ENCODE peak calls at places on chromosomes 1 and 21, in seven cellular contexts. One of them, this sample, is unnamed.

GRCh38 chr1:234206651-234207284 is 166.5 kb upstream of the COA6 start:
- DNase-seq in cardiac muscle cell: no peak
- DNase-seq in transverse colon: no peak
- DNase-seq in ascending aorta: no peak
- DNase-seq in CD8-positive, alpha-beta memory T cell: no peak
- DNase-seq in mesenchymal stem cell: peak; percentile 71
- DNase-seq in right cardiac atrium: peak; percentile 32
- DNase-seq in this sample: no peak

GRCh38 chr21:26964379-26964778 is 2.5 kb downstream of the ADAMTS5 start:
- DNase-seq in cardiac muscle cell: no peak
- DNase-seq in transverse colon: peak; percentile 35
- DNase-seq in ascending aorta: no peak
- DNase-seq in CD8-positive, alpha-beta memory T cell: no peak
- DNase-seq in mesenchymal stem cell: peak; percentile 39
- DNase-seq in right cardiac atrium: peak; percentile 73
- DNase-seq in this sample: peak; percentile 13

GRCh38 chr1:35557611-35558373 is at the start of gene NCDN:
- DNase-seq in cardiac muscle cell: peak; percentile 98
- DNase-seq in transverse colon: peak; percentile 97
- DNase-seq in ascending aorta: peak; percentile 91
- DNase-seq in CD8-positive, alpha-beta memory T cell: peak; percentile 95
- DNase-seq in mesenchymal stem cell: peak; percentile 98
- DNase-seq in right cardiac atrium: peak; percentile 97
- DNase-seq in this sample: peak; percentile 97

GRCh38 chr1:36176151-36176949 is 20.4 kb downstream of the MAP7D1 start:
- DNase-seq in cardiac muscle cell: no peak
- DNase-seq in transverse colon: no peak
- DNase-seq in ascending aorta: no peak
- DNase-seq in CD8-positive, alpha-beta memory T cell: no peak
- DNase-seq in mesenchymal stem cell: no peak
- DNase-seq in right cardiac atrium: no peak
- DNase-seq in this sample: no peak

GRCh38 chr1:186535388-186536133 is 74.6 kb upstream of the PDC start:
- DNase-seq in cardiac muscle cell: no peak
- DNase-seq in transverse colon: no peak
- DNase-seq in ascending aorta: no peak
- DNase-seq in CD8-positive, alpha-beta memory T cell: no peak
- DNase-seq in mesenchymal stem cell: peak; percentile 66
- DNase-seq in right cardiac atrium: no peak
- DNase-seq in this sample: no peak

GRCh38 chr1:187051618-187052232 is 223.0 kb downstream of the PLA2G4A start:
- DNase-seq in cardiac muscle cell: peak; percentile 56
- DNase-seq in transverse colon: no peak
- DNase-seq in ascending aorta: no peak
- DNase-seq in CD8-positive, alpha-beta memory T cell: peak; percentile 13
- DNase-seq in mesenchymal stem cell: peak; percentile 40
- DNase-seq in right cardiac atrium: no peak
- DNase-seq in this sample: peak; percentile 6

GRCh38 chr1:34923490-34923889 is 6.0 kb downstream of the DLGAP3 start:
- DNase-seq in cardiac muscle cell: no peak
- DNase-seq in transverse colon: no peak
- DNase-seq in ascending aorta: no peak
- DNase-seq in CD8-positive, alpha-beta memory T cell: no peak
- DNase-seq in mesenchymal stem cell: no peak
- DNase-seq in right cardiac atrium: no peak
- DNase-seq in this sample: no peak

GRCh38 chr1:185267701-185268100 is 49.3 kb downstream of the IVNS1ABP start:
- DNase-seq in cardiac muscle cell: no peak
- DNase-seq in transverse colon: no peak
- DNase-seq in ascending aorta: no peak
- DNase-seq in CD8-positive, alpha-beta memory T cell: no peak
- DNase-seq in mesenchymal stem cell: no peak
- DNase-seq in right cardiac atrium: no peak
- DNase-seq in this sample: no peak

GRCh38 chr1:62439652-62440371 is 3.0 kb downstream of the USP1 start:
- DNase-seq in cardiac muscle cell: no peak
- DNase-seq in transverse colon: no peak
- DNase-seq in ascending aorta: no peak
- DNase-seq in CD8-positive, alpha-beta memory T cell: no peak
- DNase-seq in mesenchymal stem cell: peak; percentile 6
- DNase-seq in right cardiac atrium: no peak
- DNase-seq in this sample: no peak

GRCh38 chr1:202852163-202852904 is 36.6 kb downstream of the RABIF start:
- DNase-seq in cardiac muscle cell: peak; percentile 68
- DNase-seq in transverse colon: peak; percentile 35
- DNase-seq in ascending aorta: no peak
- DNase-seq in CD8-positive, alpha-beta memory T cell: peak; percentile 11
- DNase-seq in mesenchymal stem cell: peak; percentile 62
- DNase-seq in right cardiac atrium: peak; percentile 24
- DNase-seq in this sample: peak; percentile 51

GRCh38 chr1:36067871-36068270 is 16.0 kb upstream of the TEKT2 start:
- DNase-seq in cardiac muscle cell: no peak
- DNase-seq in transverse colon: no peak
- DNase-seq in ascending aorta: no peak
- DNase-seq in CD8-positive, alpha-beta memory T cell: no peak
- DNase-seq in mesenchymal stem cell: no peak
- DNase-seq in right cardiac atrium: no peak
- DNase-seq in this sample: no peak

GRCh38 chr1:202966006-202966904 is 802 bp downstream of the CYB5R1 start:
- DNase-seq in cardiac muscle cell: no peak
- DNase-seq in transverse colon: no peak
- DNase-seq in ascending aorta: no peak
- DNase-seq in CD8-positive, alpha-beta memory T cell: no peak
- DNase-seq in mesenchymal stem cell: no peak
- DNase-seq in right cardiac atrium: no peak
- DNase-seq in this sample: no peak

GRCh38 chr1:183739082-183739481 is 65.8 kb upstream of the RGL1 start:
- DNase-seq in cardiac muscle cell: no peak
- DNase-seq in transverse colon: no peak
- DNase-seq in ascending aorta: no peak
- DNase-seq in CD8-positive, alpha-beta memory T cell: no peak
- DNase-seq in mesenchymal stem cell: peak; percentile 9
- DNase-seq in right cardiac atrium: no peak
- DNase-seq in this sample: no peak

GRCh38 chr1:101203812-101204540 is 32.8 kb upstream of the S1PR1 start:
- DNase-seq in cardiac muscle cell: peak; percentile 92
- DNase-seq in transverse colon: no peak
- DNase-seq in ascending aorta: no peak
- DNase-seq in CD8-positive, alpha-beta memory T cell: no peak
- DNase-seq in mesenchymal stem cell: peak; percentile 32
- DNase-seq in right cardiac atrium: peak; percentile 9
- DNase-seq in this sample: no peak

GRCh38 chr1:209368864-209369598 is 214.5 kb upstream of the CAMK1G start:
- DNase-seq in cardiac muscle cell: no peak
- DNase-seq in transverse colon: no peak
- DNase-seq in ascending aorta: no peak
- DNase-seq in CD8-positive, alpha-beta memory T cell: no peak
- DNase-seq in mesenchymal stem cell: no peak
- DNase-seq in right cardiac atrium: peak; percentile 31
- DNase-seq in this sample: no peak

GRCh38 chr1:208652300-208653160 is 408.3 kb upstream of the PLXNA2 start:
- DNase-seq in cardiac muscle cell: peak; percentile 69
- DNase-seq in transverse colon: peak; percentile 53
- DNase-seq in ascending aorta: no peak
- DNase-seq in CD8-positive, alpha-beta memory T cell: no peak
- DNase-seq in mesenchymal stem cell: peak; percentile 87
- DNase-seq in right cardiac atrium: peak; percentile 20
- DNase-seq in this sample: peak; percentile 62

GRCh38 chr1:52907812-52908153 is 13.8 kb downstream of the ECHDC2 start:
- DNase-seq in cardiac muscle cell: no peak
- DNase-seq in transverse colon: no peak
- DNase-seq in ascending aorta: no peak
- DNase-seq in CD8-positive, alpha-beta memory T cell: no peak
- DNase-seq in mesenchymal stem cell: no peak
- DNase-seq in right cardiac atrium: no peak
- DNase-seq in this sample: no peak

GRCh38 chr1:119702384-119702783 is 9.3 kb upstream of the PHGDH start:
- DNase-seq in cardiac muscle cell: no peak
- DNase-seq in transverse colon: no peak
- DNase-seq in ascending aorta: no peak
- DNase-seq in CD8-positive, alpha-beta memory T cell: no peak
- DNase-seq in mesenchymal stem cell: no peak
- DNase-seq in right cardiac atrium: no peak
- DNase-seq in this sample: no peak

GRCh38 chr1:85502625-85503083 is 37.7 kb upstream of the DDAH1 start:
- DNase-seq in cardiac muscle cell: peak; percentile 51
- DNase-seq in transverse colon: peak; percentile 53
- DNase-seq in ascending aorta: no peak
- DNase-seq in CD8-positive, alpha-beta memory T cell: no peak
- DNase-seq in mesenchymal stem cell: peak; percentile 87
- DNase-seq in right cardiac atrium: peak; percentile 25
- DNase-seq in this sample: peak; percentile 81

GRCh38 chr1:154342836-154343472 is 17.6 kb downstream of the ATP8B2 start:
- DNase-seq in cardiac muscle cell: no peak
- DNase-seq in transverse colon: peak; percentile 61
- DNase-seq in ascending aorta: no peak
- DNase-seq in CD8-positive, alpha-beta memory T cell: peak; percentile 79
- DNase-seq in mesenchymal stem cell: no peak
- DNase-seq in right cardiac atrium: peak; percentile 52
- DNase-seq in this sample: no peak

GRCh38 chr21:25942145-25942544 is 207.4 kb downstream of the GABPA start:
- DNase-seq in cardiac muscle cell: no peak
- DNase-seq in transverse colon: no peak
- DNase-seq in ascending aorta: no peak
- DNase-seq in CD8-positive, alpha-beta memory T cell: no peak
- DNase-seq in mesenchymal stem cell: no peak
- DNase-seq in right cardiac atrium: no peak
- DNase-seq in this sample: no peak

GRCh38 chr1:18480315-18481189 is at the start of gene KLHDC7A:
- DNase-seq in cardiac muscle cell: peak; percentile 44
- DNase-seq in transverse colon: peak; percentile 33
- DNase-seq in ascending aorta: no peak
- DNase-seq in CD8-positive, alpha-beta memory T cell: no peak
- DNase-seq in mesenchymal stem cell: no peak
- DNase-seq in right cardiac atrium: no peak
- DNase-seq in this sample: peak; percentile 86

GRCh38 chr1:23904748-23905357 is 8.3 kb downstream of the CNR2 start:
- DNase-seq in cardiac muscle cell: no peak
- DNase-seq in transverse colon: no peak
- DNase-seq in ascending aorta: no peak
- DNase-seq in CD8-positive, alpha-beta memory T cell: no peak
- DNase-seq in mesenchymal stem cell: no peak
- DNase-seq in right cardiac atrium: no peak
- DNase-seq in this sample: no peak
- H3K27me3 ChIP-seq in cardiac muscle cell: peaks cover 61% of the 10 kb centered on the region
- H3K27me3 ChIP-seq in transverse colon: peaks cover 35% of the 10 kb centered on the region
- H3K27me3 ChIP-seq in ascending aorta: no peaks in the 10 kb centered on the region
- H3K27me3 ChIP-seq in CD8-positive, alpha-beta memory T cell: no peaks in the 10 kb centered on the region
- H3K27me3 ChIP-seq in mesenchymal stem cell: peaks cover 72% of the 10 kb centered on the region
- H3K27me3 ChIP-seq in right cardiac atrium: no peaks in the 10 kb centered on the region
- H3K27me3 ChIP-seq in this sample: peaks cover 8% of the 10 kb centered on the region

DNA sequence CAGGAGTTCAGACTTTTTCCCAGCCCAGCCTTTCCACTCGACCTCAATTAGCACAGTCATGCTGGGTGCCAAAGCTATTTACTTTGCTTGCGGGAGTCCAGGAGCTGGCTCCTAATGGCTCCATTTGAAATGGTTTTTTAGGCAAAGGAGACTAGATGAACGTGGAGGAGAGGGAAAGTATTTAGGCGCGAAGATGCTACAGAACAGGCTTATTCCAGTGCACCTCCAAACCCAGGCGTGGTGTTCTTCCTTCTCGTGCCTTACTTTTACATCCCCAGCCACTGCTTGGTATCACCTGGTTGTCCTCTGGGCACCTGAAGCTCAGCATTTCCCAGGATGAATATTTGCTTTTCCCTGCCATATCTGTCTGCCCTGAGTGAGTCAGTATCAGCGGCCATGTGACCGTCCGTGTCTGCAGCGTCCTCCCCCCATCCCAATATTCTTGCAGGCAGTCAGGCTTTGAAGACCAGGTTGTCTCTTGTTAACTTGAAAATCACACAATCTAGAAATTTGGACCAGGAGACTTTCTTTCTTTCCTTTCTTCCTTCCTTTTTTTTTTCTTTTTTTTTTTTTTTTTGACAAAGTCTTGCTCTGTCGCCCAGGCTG is 198.5 kb downstream of the DYRK1A start:
- DNase-seq in cardiac muscle cell: no peak
- DNase-seq in transverse colon: no peak
- DNase-seq in ascending aorta: no peak
- DNase-seq in CD8-positive, alpha-beta memory T cell: no peak
- DNase-seq in mesenchymal stem cell: peak; percentile 41
- DNase-seq in right cardiac atrium: no peak
- DNase-seq in this sample: peak; percentile 28
- H3K4me3 ChIP-seq in cardiac muscle cell: no peak overlapping the region
- H3K4me3 ChIP-seq in transverse colon: no peak overlapping the region
- H3K4me3 ChIP-seq in ascending aorta: peak overlapping the region; percentile 66
- H3K4me3 ChIP-seq in CD8-positive, alpha-beta memory T cell: peak overlapping the region; percentile 97
- H3K4me3 ChIP-seq in mesenchymal stem cell: no peak overlapping the region
- H3K4me3 ChIP-seq in right cardiac atrium: no peak overlapping the region
- H3K4me3 ChIP-seq in this sample: no peak overlapping the region

DNA sequence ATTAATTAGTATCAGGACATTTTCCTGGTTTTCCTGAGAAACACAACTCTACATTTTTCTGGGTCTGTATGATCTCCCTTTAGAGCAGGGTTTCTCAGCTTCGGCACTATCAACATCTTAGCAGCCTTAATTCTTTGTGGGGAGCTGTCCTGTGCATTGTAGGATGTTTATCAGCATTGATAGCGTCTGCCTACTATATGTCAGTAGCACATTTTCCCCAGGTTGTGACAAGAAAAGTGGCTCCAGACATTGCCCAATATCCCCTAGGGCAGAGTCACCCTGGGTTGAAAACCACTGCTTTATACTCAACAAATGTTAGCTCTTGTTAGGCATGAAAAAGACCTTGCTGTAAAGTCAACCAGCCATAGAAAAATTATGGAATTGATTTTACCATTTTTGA is 195.1 kb upstream of the FMN2 start:
- DNase-seq in cardiac muscle cell: no peak
- DNase-seq in transverse colon: no peak
- DNase-seq in ascending aorta: no peak
- DNase-seq in CD8-positive, alpha-beta memory T cell: no peak
- DNase-seq in mesenchymal stem cell: no peak
- DNase-seq in right cardiac atrium: no peak
- DNase-seq in this sample: no peak
- H3K4me1 ChIP-seq in cardiac muscle cell: no peaks in the 10 kb centered on the region
- H3K4me1 ChIP-seq in transverse colon: no peaks in the 10 kb centered on the region
- H3K4me1 ChIP-seq in ascending aorta: no peaks in the 10 kb centered on the region
- H3K4me1 ChIP-seq in CD8-positive, alpha-beta memory T cell: no peaks in the 10 kb centered on the region
- H3K4me1 ChIP-seq in mesenchymal stem cell: peaks cover 2% of the 10 kb centered on the region
- H3K4me1 ChIP-seq in right cardiac atrium: no peaks in the 10 kb centered on the region
- H3K4me1 ChIP-seq in this sample: peaks cover 31% of the 10 kb centered on the region

DNA sequence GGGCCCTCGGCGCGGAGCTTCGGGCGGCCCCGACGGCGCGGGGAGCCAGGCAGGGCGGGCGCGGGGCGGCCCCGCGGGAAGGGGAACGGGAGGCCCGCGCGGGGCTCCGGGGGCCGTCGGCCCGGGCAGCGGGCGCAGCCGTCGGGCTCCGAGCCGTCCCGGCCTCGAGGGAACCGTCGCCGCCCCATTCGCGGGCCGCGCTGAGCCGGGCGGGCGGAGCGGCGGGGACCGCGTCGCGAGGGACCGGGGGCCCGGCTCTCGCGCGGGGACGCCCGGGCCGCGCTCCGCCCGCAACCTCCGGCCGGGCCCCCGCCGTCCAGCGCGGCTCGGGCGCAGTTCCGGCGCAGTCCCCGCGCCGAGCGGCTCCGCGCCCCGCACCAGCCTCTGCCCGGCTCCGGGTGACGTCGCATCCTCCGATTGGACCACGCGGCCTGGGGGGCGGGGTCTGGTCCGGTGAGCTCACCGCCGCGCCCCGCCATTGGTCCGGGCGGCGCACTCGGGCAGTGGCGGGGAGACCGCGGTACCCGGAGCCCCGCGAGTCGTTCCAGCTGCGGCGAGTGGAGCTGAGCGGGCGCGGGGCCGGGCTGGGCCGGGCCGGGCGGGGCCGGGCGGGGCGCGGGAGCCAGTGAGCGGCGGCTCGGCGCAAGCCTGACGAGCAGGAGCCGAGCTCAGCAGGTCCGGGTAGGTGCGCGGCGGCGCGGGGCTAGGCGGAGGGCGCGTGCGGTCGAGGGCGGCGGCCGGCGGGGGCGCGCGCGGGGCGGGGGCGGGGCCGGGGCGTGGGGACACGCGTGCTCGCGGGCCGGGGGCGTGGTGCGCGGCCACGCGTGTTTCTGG is 66.7 kb upstream of the VAMP3 start:
- DNase-seq in cardiac muscle cell: peak; percentile 96
- DNase-seq in transverse colon: peak; percentile 95
- DNase-seq in ascending aorta: peak; percentile 82
- DNase-seq in CD8-positive, alpha-beta memory T cell: peak; percentile 84
- DNase-seq in mesenchymal stem cell: peak; percentile 93
- DNase-seq in right cardiac atrium: peak; percentile 94
- DNase-seq in this sample: peak; percentile 95
- H3K27me3 ChIP-seq in cardiac muscle cell: peaks cover 75% of the 10 kb centered on the region
- H3K27me3 ChIP-seq in transverse colon: peaks cover 34% of the 10 kb centered on the region
- H3K27me3 ChIP-seq in ascending aorta: no peaks in the 10 kb centered on the region
- H3K27me3 ChIP-seq in CD8-positive, alpha-beta memory T cell: peaks cover 35% of the 10 kb centered on the region
- H3K27me3 ChIP-seq in mesenchymal stem cell: peaks cover 66% of the 10 kb centered on the region
- H3K27me3 ChIP-seq in right cardiac atrium: no peaks in the 10 kb centered on the region
- H3K27me3 ChIP-seq in this sample: no peaks in the 10 kb centered on the region

This sample was measured in body of pancreas.